ENCODE peak calls at places on chromosomes 12 and 14, in six cellular contexts. Y, B, G, K, E and A are unnamed samples.

GRCh38 chr14:78782551-78782950 is 612.4 kb downstream of the NRXN3 start:
- DNase-seq in Y (no peak), B (no peak), G (no peak), K (no peak), E (no peak), A (no peak)

GRCh38 chr12:27975222-27976136 is 2.9 kb upstream of the PTHLH start:
- DNase-seq in Y (no peak), B (peak), G (no peak), K (peak), E (no peak), A (peak)

GRCh38 chr12:124391340-124392261 is 96.7 kb downstream of the RFLNA start:
- DNase-seq in Y (no peak), B (no peak), G (no peak), K (peak), E (no peak), A (no peak)

GRCh38 chr12:115341442-115341841 is 657.5 kb upstream of the TBX3 start:
- DNase-seq in Y (no peak), B (no peak), G (no peak), K (peak), E (no peak), A (no peak)

GRCh38 chr14:38548091-38548490 is 292.2 kb upstream of the CLEC14A start:
- DNase-seq in Y (no peak), B (no peak), G (no peak), K (no peak), E (no peak), A (no peak)

GRCh38 chr12:41888285-41888684 is 256.4 kb downstream of the GXYLT1 start:
- DNase-seq in Y (no peak), B (no peak), G (no peak), K (no peak), E (no peak), A (no peak)

GRCh38 chr14:59344711-59345455 is 120.3 kb downstream of the GPR135 start:
- DNase-seq in Y (no peak), B (peak), G (peak), K (no peak), E (no peak), A (no peak)

GRCh38 chr14:103194256-103195045 is 71.2 kb downstream of the TNFAIP2 start:
- DNase-seq in Y (no peak), B (no peak), G (no peak), K (no peak), E (no peak), A (no peak)

GRCh38 chr12:127025545-127025944 is 1241.4 kb upstream of the TMEM132C start:
- DNase-seq in Y (no peak), B (no peak), G (no peak), K (no peak), E (no peak), A (no peak)

GRCh38 chr14:102508774-102509743 is 517 bp downstream of the ANKRD9 start:
- DNase-seq in Y (peak), B (peak), G (no peak), K (peak), E (no peak), A (peak)

GRCh38 chr12:9064815-9065606 is 50.7 kb downstream of the A2M start:
- DNase-seq in Y (no peak), B (peak), G (no peak), K (peak), E (no peak), A (peak)

GRCh38 chr14:77620222-77620865 is 3.9 kb upstream of the SPTLC2 start:
- DNase-seq in Y (no peak), B (no peak), G (no peak), K (no peak), E (no peak), A (no peak)

GRCh38 chr14:58912799-58913432 is 275.2 kb downstream of the DACT1 start:
- DNase-seq in Y (no peak), B (no peak), G (no peak), K (no peak), E (no peak), A (no peak)

GRCh38 chr14:100165376-100165775 is 5.9 kb upstream of the DEGS2 start:
- DNase-seq in Y (no peak), B (peak), G (no peak), K (peak), E (no peak), A (no peak)

GRCh38 chr12:102504871-102505270 is 24.5 kb upstream of the IGF1 start:
- DNase-seq in Y (no peak), B (no peak), G (no peak), K (no peak), E (no peak), A (no peak)

GRCh38 chr14:22848391-22849164 is 12.2 kb downstream of the MMP14 start:
- DNase-seq in Y (no peak), B (peak), G (no peak), K (peak), E (no peak), A (no peak)

GRCh38 chr14:58607571-58608317 is 30.0 kb upstream of the DACT1 start:
- DNase-seq in Y (no peak), B (no peak), G (no peak), K (no peak), E (no peak), A (no peak)

GRCh38 chr12:10636124-10636523 is 22.7 kb upstream of the MAGOHB start:
- DNase-seq in Y (no peak), B (no peak), G (no peak), K (no peak), E (no peak), A (no peak)

GRCh38 chr12:174596-174995 is 39.4 kb downstream of the SLC6A12 start:
- DNase-seq in Y (no peak), B (no peak), G (no peak), K (no peak), E (no peak), A (no peak)